ENCODE peak calls at places on chromosomes 7 and 10, in six cellular contexts. E, J, G, F, D and R are unnamed samples.
A peak's percentile ranks its signal among the peaks of the same experiment; 100 is the strongest.

GRCh38 chr7:4136036-4136435 is 546.1 kb upstream of the FOXK1 start:
- DNase-seq in E (no peak), G (no peak), D (no peak), J (no peak), F (no peak), R (no peak)

GRCh38 chr7:108224387-108224786 is 94.2 kb upstream of the LAMB4 start:
- DNase-seq in F (no peak), G (no peak), D (no peak), J (no peak), E (no peak), R (no peak)

GRCh38 chr10:44334621-44335184 is 50.2 kb downstream of the CXCL12 start:
- DNase-seq in E (no peak), J (no peak), F (peak; percentile 30), D (peak; percentile 80), G (no peak), R (no peak)

GRCh38 chr7:82530361-82530760 is 86.8 kb upstream of the CACNA2D1 start:
- DNase-seq in G (no peak), E (no peak), D (peak; percentile 76), J (no peak), F (no peak), R (no peak)

GRCh38 chr7:128909605-128910568 is 622 bp downstream of the KCP start:
- DNase-seq in F (no peak), E (no peak), D (peak; percentile 42), G (peak; percentile 42), J (no peak), R (no peak)

GRCh38 chr7:80347173-80347572 is 164.7 kb downstream of the GNAT3 start:
- DNase-seq in E (no peak), J (no peak), G (peak; percentile 9), D (peak; percentile 42), F (no peak), R (no peak)

GRCh38 chr10:69558559-69558958 is 14.7 kb downstream of the NEUROG3 start:
- DNase-seq in D (no peak), F (no peak), E (no peak), G (no peak), J (no peak), R (no peak)

GRCh38 chr10:74071151-74071550 is 73.2 kb downstream of the VCL start:
- DNase-seq in E (no peak), F (no peak), J (no peak), D (peak; percentile 96), G (no peak), R (no peak)

GRCh38 chr7:2681954-2682799 is 5.8 kb upstream of the AMZ1 start:
- DNase-seq in F (no peak), D (no peak), J (no peak), G (no peak), E (no peak), R (no peak)

GRCh38 chr10:69994262-69994661 is 58.4 kb upstream of the MACROH2A2 start:
- DNase-seq in D (peak; percentile 36), E (peak; percentile 42), F (peak; percentile 15), G (no peak), J (no peak), R (no peak)

GRCh38 chr7:35035511-35035921 is 1.8 kb downstream of the DPY19L1 start:
- DNase-seq in G (no peak), J (no peak), D (peak; percentile 54), E (no peak), F (no peak), R (peak; percentile 11)

GRCh38 chr10:46216003-46216634 is 70.7 kb upstream of the ANTXRL start:
- DNase-seq in E (no peak), G (no peak), D (no peak), J (no peak), F (no peak), R (no peak)

GRCh38 chr10:30184397-30185033 is 125.1 kb upstream of the JCAD start:
- DNase-seq in G (no peak), E (no peak), F (no peak), D (peak; percentile 46), J (no peak), R (no peak)

GRCh38 chr10:30182191-30183075 is 123.0 kb upstream of the JCAD start:
- DNase-seq in G (no peak), E (peak; percentile 33), D (peak; percentile 97), F (peak; percentile 22), J (no peak), R (peak; percentile 57)

GRCh38 chr10:30185916-30186315 is 126.5 kb upstream of the JCAD start:
- DNase-seq in D (peak; percentile 96), E (no peak), G (no peak), F (no peak), J (no peak), R (no peak)

GRCh38 chr10:30186371-30186875 is 127.0 kb upstream of the JCAD start:
- DNase-seq in D (peak; percentile 19), E (no peak), G (peak; percentile 9), F (no peak), J (no peak), R (no peak)

DNA sequence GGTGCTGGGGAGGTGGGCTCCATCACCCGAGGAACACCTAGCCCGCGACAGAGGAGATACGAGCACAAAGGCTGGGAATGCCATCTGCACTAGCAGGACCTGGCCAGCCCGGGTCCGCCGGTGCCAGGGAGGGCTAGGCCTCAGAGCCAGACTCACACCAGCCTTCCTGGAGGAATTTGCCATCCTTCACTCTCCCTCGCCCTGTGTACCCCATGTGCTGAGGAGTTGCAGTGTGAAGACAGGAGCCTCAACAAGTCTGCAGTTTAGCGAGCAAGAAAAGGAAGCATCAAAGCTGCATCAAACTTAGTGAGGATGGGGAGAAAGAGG is 123.7 kb upstream of the JCAD start:
- DNase-seq in G (no peak), E (no peak), J (no peak), D (no peak), F (no peak), R (no peak)
- H3K4me1 ChIP-seq in G (peaks cover 20% of the 10 kb centered on the region), E (no peaks in the 10 kb centered on the region), J (peaks cover 8% of the 10 kb centered on the region), D (peaks cover 19% of the 10 kb centered on the region), F (peaks cover 4% of the 10 kb centered on the region), R (peaks cover 18% of the 10 kb centered on the region)

DNA sequence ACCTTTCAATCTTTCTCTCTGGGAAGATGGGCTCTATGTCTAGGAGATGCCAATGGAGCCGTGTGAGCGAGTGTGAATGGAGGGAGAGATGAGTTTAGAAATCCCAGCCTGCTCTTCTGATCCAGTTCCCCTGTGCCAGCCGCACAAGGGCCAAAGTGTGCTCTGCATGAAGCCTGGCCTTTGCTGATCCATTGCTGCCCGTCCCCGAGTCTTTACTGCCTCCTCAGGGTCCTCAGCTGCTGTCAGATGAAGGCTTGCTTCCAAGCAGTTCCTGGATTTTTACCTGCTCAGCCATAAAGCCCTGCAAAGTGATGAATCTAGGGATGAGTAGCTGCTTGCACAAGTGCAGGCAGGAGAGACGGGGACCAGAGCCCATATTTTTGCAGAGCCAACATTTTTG is 115.9 kb downstream of the ZMIZ1 start:
- DNase-seq in J (no peak), D (no peak), E (no peak), G (no peak), F (no peak), R (no peak)
- H3K4me1 ChIP-seq in J (peaks cover 92% of the 10 kb centered on the region), D (peaks cover 60% of the 10 kb centered on the region), E (no peaks in the 10 kb centered on the region), G (peaks cover 95% of the 10 kb centered on the region), F (peaks cover 47% of the 10 kb centered on the region), R (peaks cover 6% of the 10 kb centered on the region)

GRCh38 chr10:132735341-132735775 is 50.6 kb downstream of the NKX6-2 start:
- DNase-seq in E (no peak), D (no peak), G (no peak), F (no peak), J (no peak), R (no peak)
- H3K4me1 ChIP-seq in E (no peaks in the 10 kb centered on the region), D (no peaks in the 10 kb centered on the region), G (no peaks in the 10 kb centered on the region), F (no peaks in the 10 kb centered on the region), J (no peaks in the 10 kb centered on the region), R (no peaks in the 10 kb centered on the region)

DNA sequence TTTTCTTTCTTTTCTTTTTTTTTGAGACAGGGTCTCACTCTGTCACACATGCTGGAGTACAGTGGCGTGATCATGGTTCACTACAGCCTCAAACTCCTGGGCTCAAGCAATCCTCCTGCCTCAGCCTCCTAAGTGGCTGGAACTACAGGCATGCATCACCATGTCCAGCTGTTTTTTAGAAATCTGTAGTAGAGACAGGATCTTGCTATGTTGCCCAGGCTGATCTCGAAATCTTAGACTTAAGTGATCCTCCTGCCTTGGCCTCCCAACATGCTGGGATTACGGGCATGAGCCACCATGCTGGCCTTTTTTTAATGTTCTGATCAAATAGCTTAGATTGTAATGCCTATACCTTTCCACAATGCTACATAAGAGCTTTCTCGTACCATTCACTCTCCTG is 107.0 kb upstream of the KCTD7 start:
- DNase-seq in D (no peak), E (no peak), G (no peak), J (no peak), F (no peak), R (no peak)
- H3K4me1 ChIP-seq in D (no peaks in the 10 kb centered on the region), E (no peaks in the 10 kb centered on the region), G (no peaks in the 10 kb centered on the region), J (no peaks in the 10 kb centered on the region), F (no peaks in the 10 kb centered on the region), R (no peaks in the 10 kb centered on the region)